ENCODE peak calls at places on chromosomes 4 and X, in seven cellular contexts. One of them, this sample, is unnamed. For H3K27me3, the result is how much of the 10 kb centered on the place peaks cover.

GRCh38 chr4:22500831-22501714 is 14.8 kb downstream of the ADGRA3 start:
- DNase-seq in IMR-90: peak
- DNase-seq in H9: no peak
- DNase-seq in neuronal stem cell: no peak
- DNase-seq in mesendoderm: peak
- DNase-seq in mesenchymal stem cell: no peak
- DNase-seq in H1: no peak
- DNase-seq in this sample: no peak

GRCh38 chr4:186946682-186947294 is 223.1 kb upstream of the FAT1 start:
- DNase-seq in IMR-90: peak
- DNase-seq in H9: peak
- DNase-seq in neuronal stem cell: no peak
- DNase-seq in mesendoderm: peak
- DNase-seq in mesenchymal stem cell: peak
- DNase-seq in H1: peak
- DNase-seq in this sample: peak

GRCh38 chr4:81360722-81361121 is 111.0 kb downstream of the RASGEF1B start:
- DNase-seq in IMR-90: peak
- DNase-seq in H9: no peak
- DNase-seq in neuronal stem cell: no peak
- DNase-seq in mesendoderm: no peak
- DNase-seq in mesenchymal stem cell: no peak
- DNase-seq in H1: no peak
- DNase-seq in this sample: no peak

GRCh38 chr4:100581337-100581736 is 63.5 kb upstream of the EMCN start:
- DNase-seq in IMR-90: no peak
- DNase-seq in H9: no peak
- DNase-seq in neuronal stem cell: no peak
- DNase-seq in mesendoderm: peak
- DNase-seq in mesenchymal stem cell: no peak
- DNase-seq in H1: no peak
- DNase-seq in this sample: peak

GRCh38 chr4:76803522-76803921 is 94.4 kb downstream of the SOWAHB start:
- DNase-seq in IMR-90: peak
- DNase-seq in H9: no peak
- DNase-seq in neuronal stem cell: no peak
- DNase-seq in mesendoderm: peak
- DNase-seq in mesenchymal stem cell: peak
- DNase-seq in H1: no peak
- DNase-seq in this sample: peak

GRCh38 chr4:80206111-80206510 is 8.8 kb downstream of the PRDM8 start:
- DNase-seq in IMR-90: no peak
- DNase-seq in H9: no peak
- DNase-seq in neuronal stem cell: no peak
- DNase-seq in mesendoderm: no peak
- DNase-seq in mesenchymal stem cell: no peak
- DNase-seq in H1: no peak
- DNase-seq in this sample: no peak

GRCh38 chrX:52346462-52347165 is 22.2 kb upstream of the XAGE2 start:
- DNase-seq in IMR-90: peak
- DNase-seq in H9: no peak
- DNase-seq in neuronal stem cell: no peak
- DNase-seq in mesendoderm: peak
- DNase-seq in mesenchymal stem cell: no peak
- DNase-seq in H1: no peak
- DNase-seq in this sample: peak

GRCh38 chrX:118727686-118728339 is 407 bp downstream of the IL13RA1 start:
- DNase-seq in IMR-90: peak
- DNase-seq in H9: no peak
- DNase-seq in neuronal stem cell: no peak
- DNase-seq in mesendoderm: peak
- DNase-seq in mesenchymal stem cell: peak
- DNase-seq in H1: no peak
- DNase-seq in this sample: peak

GRCh38 chrX:104335765-104336164 is 81.0 kb upstream of the ESX1 start:
- DNase-seq in IMR-90: peak
- DNase-seq in H9: no peak
- DNase-seq in neuronal stem cell: no peak
- DNase-seq in mesendoderm: no peak
- DNase-seq in mesenchymal stem cell: peak
- DNase-seq in H1: no peak
- DNase-seq in this sample: peak

GRCh38 chr4:133151681-133152329 is 2.7 kb downstream of the PCDH10 start:
- DNase-seq in IMR-90: no peak
- DNase-seq in H9: peak
- DNase-seq in neuronal stem cell: no peak
- DNase-seq in mesendoderm: peak
- DNase-seq in mesenchymal stem cell: peak
- DNase-seq in H1: no peak
- DNase-seq in this sample: no peak

GRCh38 chr4:107349266-107349665 is 313.2 kb upstream of the DKK2 start:
- DNase-seq in IMR-90: no peak
- DNase-seq in H9: no peak
- DNase-seq in neuronal stem cell: no peak
- DNase-seq in mesendoderm: peak
- DNase-seq in mesenchymal stem cell: peak
- DNase-seq in H1: peak
- DNase-seq in this sample: no peak

GRCh38 chr4:89640620-89641366 is 196.2 kb downstream of the SNCA start:
- DNase-seq in IMR-90: peak
- DNase-seq in H9: peak
- DNase-seq in neuronal stem cell: peak
- DNase-seq in mesendoderm: peak
- DNase-seq in mesenchymal stem cell: peak
- DNase-seq in H1: peak
- DNase-seq in this sample: peak

GRCh38 chr4:165101641-165102040 is 11.0 kb downstream of the TMEM192 start:
- DNase-seq in IMR-90: no peak
- DNase-seq in H9: no peak
- DNase-seq in neuronal stem cell: no peak
- DNase-seq in mesendoderm: peak
- DNase-seq in mesenchymal stem cell: no peak
- DNase-seq in H1: no peak
- DNase-seq in this sample: no peak

GRCh38 chr4:24850669-24851068 is 55.3 kb downstream of the SOD3 start:
- DNase-seq in IMR-90: peak
- DNase-seq in H9: no peak
- DNase-seq in neuronal stem cell: no peak
- DNase-seq in mesendoderm: peak
- DNase-seq in mesenchymal stem cell: peak
- DNase-seq in H1: no peak
- DNase-seq in this sample: no peak

GRCh38 chrX:120453985-120454384 is 15.1 kb downstream of the LAMP2 start:
- DNase-seq in IMR-90: no peak
- DNase-seq in H9: no peak
- DNase-seq in neuronal stem cell: no peak
- DNase-seq in mesendoderm: no peak
- DNase-seq in mesenchymal stem cell: peak
- DNase-seq in H1: no peak
- DNase-seq in this sample: peak

GRCh38 chrX:17082831-17083230 is 136.4 kb downstream of the REPS2 start:
- DNase-seq in IMR-90: no peak
- DNase-seq in H9: no peak
- DNase-seq in neuronal stem cell: no peak
- DNase-seq in mesendoderm: peak
- DNase-seq in mesenchymal stem cell: no peak
- DNase-seq in H1: no peak
- DNase-seq in this sample: peak

GRCh38 chr4:152063301-152064235 is 302.8 kb upstream of the GATB start:
- DNase-seq in IMR-90: no peak
- DNase-seq in H9: no peak
- DNase-seq in neuronal stem cell: no peak
- DNase-seq in mesendoderm: peak
- DNase-seq in mesenchymal stem cell: no peak
- DNase-seq in H1: no peak
- DNase-seq in this sample: peak

GRCh38 chrX:153456161-153456560 is 10.3 kb upstream of the TREX2 start:
- DNase-seq in IMR-90: no peak
- DNase-seq in H9: no peak
- DNase-seq in neuronal stem cell: no peak
- DNase-seq in mesendoderm: no peak
- DNase-seq in mesenchymal stem cell: no peak
- DNase-seq in H1: no peak
- DNase-seq in this sample: no peak

GRCh38 chr4:151434183-151434860 is 25.3 kb downstream of the FHIP1A start:
- DNase-seq in IMR-90: peak
- DNase-seq in H9: no peak
- DNase-seq in neuronal stem cell: no peak
- DNase-seq in mesendoderm: no peak
- DNase-seq in mesenchymal stem cell: no peak
- DNase-seq in H1: no peak
- DNase-seq in this sample: peak

GRCh38 chrX:149962859-149963757 is 24.8 kb upstream of the EOLA2 start:
- DNase-seq in IMR-90: peak
- DNase-seq in H9: peak
- DNase-seq in neuronal stem cell: peak
- DNase-seq in mesendoderm: peak
- DNase-seq in mesenchymal stem cell: peak
- DNase-seq in H1: no peak
- DNase-seq in this sample: no peak

GRCh38 chr4:142565771-142566170 is 280.3 kb downstream of the INPP4B start:
- DNase-seq in IMR-90: no peak
- DNase-seq in H9: no peak
- DNase-seq in neuronal stem cell: no peak
- DNase-seq in mesendoderm: no peak
- DNase-seq in mesenchymal stem cell: no peak
- DNase-seq in H1: no peak
- DNase-seq in this sample: no peak

GRCh38 chr4:113469023-113469390 is 292.5 kb downstream of the CAMK2D start:
- DNase-seq in IMR-90: peak
- DNase-seq in H9: no peak
- DNase-seq in neuronal stem cell: no peak
- DNase-seq in mesendoderm: peak
- DNase-seq in mesenchymal stem cell: no peak
- DNase-seq in H1: no peak
- DNase-seq in this sample: no peak

DNA sequence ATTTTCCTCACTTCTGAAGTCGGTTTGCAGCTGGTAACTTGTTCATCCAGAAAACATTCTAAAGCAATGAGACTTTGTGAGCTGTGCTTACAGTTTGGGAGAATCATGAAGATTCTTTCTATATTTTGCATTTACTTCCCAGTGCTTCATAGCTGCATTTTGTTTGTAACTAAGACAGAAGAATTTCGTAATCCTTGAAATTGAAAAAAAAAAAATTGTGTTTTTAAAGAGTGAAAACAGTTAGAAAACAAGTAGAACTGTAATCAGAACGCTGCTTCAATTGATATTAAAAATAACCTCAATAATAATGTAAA is 392.4 kb downstream of the UNC5C start:
- DNase-seq in IMR-90: no peak
- DNase-seq in H9: no peak
- DNase-seq in neuronal stem cell: no peak
- DNase-seq in mesendoderm: no peak
- DNase-seq in mesenchymal stem cell: no peak
- DNase-seq in H1: no peak
- DNase-seq in this sample: no peak
- H3K23ac ChIP-seq in IMR-90: no peak
- H3K23ac ChIP-seq in H9: no peak
- H3K23ac ChIP-seq in neuronal stem cell: no peak
- H3K23ac ChIP-seq in mesendoderm: no peak
- H3K23ac ChIP-seq in mesenchymal stem cell: no peak
- H3K23ac ChIP-seq in H1: no peak
- H3K23ac ChIP-seq in this sample: no peak

GRCh38 chrX:12239356-12240082 is 101.2 kb downstream of the FRMPD4 start:
- DNase-seq in IMR-90: peak
- DNase-seq in H9: no peak
- DNase-seq in neuronal stem cell: no peak
- DNase-seq in mesendoderm: no peak
- DNase-seq in mesenchymal stem cell: no peak
- DNase-seq in H1: no peak
- DNase-seq in this sample: peak
- H3K27me3 ChIP-seq in IMR-90: under half
- H3K27me3 ChIP-seq in H9: under half
- H3K27me3 ChIP-seq in neuronal stem cell: under half
- H3K27me3 ChIP-seq in mesendoderm: under half
- H3K27me3 ChIP-seq in mesenchymal stem cell: under half
- H3K27me3 ChIP-seq in H1: under half
- H3K27me3 ChIP-seq in this sample: under half

GRCh38 chr4:182883351-182883750 is 33.8 kb downstream of the DCTD start:
- DNase-seq in IMR-90: no peak
- DNase-seq in H9: no peak
- DNase-seq in neuronal stem cell: no peak
- DNase-seq in mesendoderm: no peak
- DNase-seq in mesenchymal stem cell: no peak
- DNase-seq in H1: no peak
- DNase-seq in this sample: no peak

GRCh38 chr4:182885738-182886077 is 31.5 kb downstream of the DCTD start:
- DNase-seq in IMR-90: peak
- DNase-seq in H9: no peak
- DNase-seq in neuronal stem cell: no peak
- DNase-seq in mesendoderm: no peak
- DNase-seq in mesenchymal stem cell: no peak
- DNase-seq in H1: no peak
- DNase-seq in this sample: no peak

GRCh38 chr4:182884046-182884445 is 33.1 kb downstream of the DCTD start:
- DNase-seq in IMR-90: no peak
- DNase-seq in H9: no peak
- DNase-seq in neuronal stem cell: no peak
- DNase-seq in mesendoderm: no peak
- DNase-seq in mesenchymal stem cell: no peak
- DNase-seq in H1: no peak
- DNase-seq in this sample: no peak

GRCh38 chr4:182886768-182887167 is 30.4 kb downstream of the DCTD start:
- DNase-seq in IMR-90: no peak
- DNase-seq in H9: no peak
- DNase-seq in neuronal stem cell: no peak
- DNase-seq in mesendoderm: no peak
- DNase-seq in mesenchymal stem cell: no peak
- DNase-seq in H1: no peak
- DNase-seq in this sample: no peak

DNA sequence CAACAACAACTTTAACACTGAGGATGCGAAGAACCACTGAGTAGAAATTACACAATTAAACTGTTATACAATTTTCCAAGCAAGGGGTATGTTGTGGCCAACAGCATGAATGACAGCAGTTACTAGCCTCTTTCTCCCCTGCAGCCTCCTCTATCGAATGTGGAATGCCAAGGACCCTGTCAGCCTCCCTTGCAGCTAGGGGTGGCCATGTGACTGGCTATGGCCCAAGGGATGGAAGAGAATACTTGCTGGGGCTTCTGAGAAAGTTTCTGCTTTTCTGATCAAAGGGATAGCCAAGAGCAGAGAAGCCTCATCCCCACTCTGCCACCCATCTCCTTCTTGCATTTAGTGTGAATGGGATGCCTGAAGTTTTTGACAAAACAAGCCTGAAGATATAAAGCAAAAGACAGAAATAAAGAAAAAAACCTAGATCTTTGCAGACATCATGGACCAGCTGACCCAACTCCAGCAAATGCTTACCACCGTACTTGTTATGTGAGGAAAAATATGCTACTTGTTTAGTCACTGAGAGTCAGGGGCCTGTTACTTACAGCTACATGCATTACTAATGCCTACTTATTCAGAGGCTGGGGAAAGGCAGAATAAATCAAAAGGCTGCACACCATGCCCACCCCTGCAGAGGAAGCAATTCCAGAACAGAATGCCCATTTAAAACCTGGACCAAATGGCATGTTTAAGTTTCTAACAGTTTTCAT is 32.0 kb downstream of the DCTD start:
- DNase-seq in IMR-90: no peak
- DNase-seq in H9: no peak
- DNase-seq in neuronal stem cell: no peak
- DNase-seq in mesendoderm: no peak
- DNase-seq in mesenchymal stem cell: no peak
- DNase-seq in H1: no peak
- DNase-seq in this sample: no peak
- H3K23ac ChIP-seq in IMR-90: no peak
- H3K23ac ChIP-seq in H9: no peak
- H3K23ac ChIP-seq in neuronal stem cell: no peak
- H3K23ac ChIP-seq in mesendoderm: no peak
- H3K23ac ChIP-seq in mesenchymal stem cell: no peak
- H3K23ac ChIP-seq in H1: no peak
- H3K23ac ChIP-seq in this sample: no peak

GRCh38 chr4:98567611-98568010 is 90.8 kb downstream of the TSPAN5 start:
- DNase-seq in IMR-90: no peak
- DNase-seq in H9: no peak
- DNase-seq in neuronal stem cell: no peak
- DNase-seq in mesendoderm: no peak
- DNase-seq in mesenchymal stem cell: no peak
- DNase-seq in H1: no peak
- DNase-seq in this sample: no peak
- H3K27me3 ChIP-seq in IMR-90: under half
- H3K27me3 ChIP-seq in H9: under half
- H3K27me3 ChIP-seq in neuronal stem cell: under half
- H3K27me3 ChIP-seq in mesendoderm: under half
- H3K27me3 ChIP-seq in mesenchymal stem cell: under half
- H3K27me3 ChIP-seq in H1: under half
- H3K27me3 ChIP-seq in this sample: under half

This sample was measured in trophoblast cell.